ENCODE peak calls at places on chromosomes 2 and 18, in eight cellular contexts. K is foreskin fibroblast, O is spleen, W is suprapubic skin, Q is fibroblast of the aortic adventitia, E is IMR-90, B is kidney, Z is tibial artery. Y is an unnamed sample.

GRCh38 chr2:109614715-109615636 is 812 bp downstream of the SOWAHC start:
- DNase-seq in K (no peak), O (peak), W (peak), Q (peak), E (no peak), B (peak), Z (peak), Y (no peak)

GRCh38 chr2:154912215-154912614 is 213.7 kb downstream of the KCNJ3 start:
- DNase-seq in K (no peak), O (no peak), W (no peak), Q (no peak), E (no peak), B (no peak), Z (no peak), Y (no peak)

GRCh38 chr2:132597166-132597565 is 72.8 kb downstream of the LYPD1 start:
- DNase-seq in K (no peak), O (no peak), W (no peak), Q (no peak), E (no peak), B (no peak), Z (no peak), Y (no peak)

GRCh38 chr2:15640291-15640711 is 48.6 kb downstream of the DDX1 start:
- DNase-seq in K (peak), O (no peak), W (no peak), Q (peak), E (peak), B (no peak), Z (no peak), Y (no peak)

GRCh38 chr2:172094319-172095145 is 8.2 kb downstream of the DLX2 start:
- DNase-seq in K (no peak), O (peak), W (no peak), Q (peak), E (no peak), B (peak), Z (no peak), Y (no peak)

GRCh38 chr2:147884796-147885195 is 40.0 kb downstream of the ACVR2A start:
- DNase-seq in K (no peak), O (no peak), W (no peak), Q (no peak), E (peak), B (no peak), Z (no peak), Y (no peak)

GRCh38 chr2:231929961-231930600 is 3.9 kb upstream of the NPPC start:
- DNase-seq in K (no peak), O (peak), W (peak), Q (peak), E (peak), B (peak), Z (no peak), Y (no peak)

GRCh38 chr2:55314985-55315384 is 46.0 kb upstream of the MTIF2 start:
- DNase-seq in K (no peak), O (no peak), W (no peak), Q (no peak), E (no peak), B (no peak), Z (no peak), Y (no peak)

GRCh38 chr2:40451926-40452605 is at the start of gene SLC8A1:
- DNase-seq in K (no peak), O (peak), W (no peak), Q (peak), E (peak), B (peak), Z (no peak), Y (no peak)

GRCh38 chr2:63287961-63288360 is 237.3 kb downstream of the OTX1 start:
- DNase-seq in K (no peak), O (no peak), W (no peak), Q (no peak), E (no peak), B (no peak), Z (no peak), Y (no peak)

GRCh38 chr2:31347788-31348187 is 66.8 kb downstream of the XDH start:
- DNase-seq in K (peak), O (no peak), W (no peak), Q (peak), E (peak), B (no peak), Z (no peak), Y (no peak)

GRCh38 chr2:196808281-196808680 is 874 bp downstream of the C2orf66 start:
- DNase-seq in K (no peak), O (no peak), W (no peak), Q (peak), E (no peak), B (no peak), Z (no peak), Y (no peak)

GRCh38 chr2:53859354-53860159 is at the start of gene GPR75:
- DNase-seq in K (peak), O (peak), W (no peak), Q (peak), E (peak), B (peak), Z (no peak), Y (no peak)

GRCh38 chr2:129912066-129912820 is 67.2 kb upstream of the RAB6C start:
- DNase-seq in K (no peak), O (no peak), W (no peak), Q (no peak), E (no peak), B (no peak), Z (no peak), Y (no peak)

GRCh38 chr2:128413718-128414341 is 95.2 kb upstream of the HS6ST1 start:
- DNase-seq in K (no peak), O (peak), W (peak), Q (no peak), E (no peak), B (peak), Z (no peak), Y (no peak)

GRCh38 chr2:239751719-239752355 is 273.3 kb downstream of the NDUFA10 start:
- DNase-seq in K (no peak), O (peak), W (no peak), Q (no peak), E (no peak), B (peak), Z (peak), Y (no peak)

GRCh38 chr2:133508546-133509165 is 59.6 kb downstream of the NCKAP5 start:
- DNase-seq in K (no peak), O (no peak), W (no peak), Q (no peak), E (no peak), B (no peak), Z (no peak), Y (no peak)

GRCh38 chr2:195486987-195487644 is 169.9 kb upstream of the SLC39A10 start:
- DNase-seq in K (peak), O (no peak), W (no peak), Q (peak), E (peak), B (no peak), Z (no peak), Y (no peak)

GRCh38 chr2:148906136-148906535 is 31.1 kb downstream of the KIF5C start:
- DNase-seq in K (no peak), O (no peak), W (no peak), Q (no peak), E (no peak), B (no peak), Z (no peak), Y (no peak)

GRCh38 chr2:221044781-221045180 is 527.3 kb downstream of the EPHA4 start:
- DNase-seq in K (no peak), O (no peak), W (no peak), Q (no peak), E (no peak), B (no peak), Z (no peak), Y (no peak)

GRCh38 chr2:11097038-11097720 is 58.1 kb upstream of the SLC66A3 start:
- DNase-seq in K (peak), O (no peak), W (no peak), Q (peak), E (peak), B (no peak), Z (no peak), Y (no peak)

GRCh38 chr2:215772003-215772402 is 241.3 kb downstream of the MREG start:
- DNase-seq in K (no peak), O (no peak), W (no peak), Q (peak), E (peak), B (no peak), Z (no peak), Y (peak)

GRCh38 chr2:13255485-13255884 is 538.7 kb downstream of the TRIB2 start:
- DNase-seq in K (no peak), O (no peak), W (no peak), Q (no peak), E (no peak), B (no peak), Z (no peak), Y (no peak)

GRCh38 chr2:1491751-1492150 is 78.5 kb downstream of the TPO start:
- DNase-seq in K (no peak), O (peak), W (peak), Q (no peak), E (no peak), B (no peak), Z (no peak), Y (no peak)

GRCh38 chr2:133448195-133448594 is 120.1 kb downstream of the NCKAP5 start:
- DNase-seq in K (no peak), O (no peak), W (no peak), Q (no peak), E (no peak), B (no peak), Z (no peak), Y (no peak)

GRCh38 chr18:10453885-10454772 is at the start of gene APCDD1:
- DNase-seq in K (peak), O (no peak), W (peak), Q (no peak), E (no peak), B (peak), Z (peak), Y (no peak)

GRCh38 chr2:96530474-96531357 is 5.8 kb upstream of the ARID5A start:
- DNase-seq in K (no peak), O (no peak), W (no peak), Q (no peak), E (no peak), B (peak), Z (no peak), Y (no peak)

GRCh38 chr2:217429981-217430500 is 570.2 kb upstream of the TNP1 start:
- DNase-seq in K (no peak), O (no peak), W (no peak), Q (peak), E (peak), B (no peak), Z (no peak), Y (no peak)

GRCh38 chr2:210392469-210392881 is 77.5 kb upstream of the MYL1 start:
- DNase-seq in K (no peak), O (no peak), W (no peak), Q (no peak), E (no peak), B (no peak), Z (no peak), Y (no peak)

GRCh38 chr2:141933226-141933625 is 197.6 kb downstream of the LRP1B start:
- DNase-seq in K (no peak), O (no peak), W (no peak), Q (no peak), E (no peak), B (no peak), Z (no peak), Y (no peak)

GRCh38 chr2:141927536-141927935 is 203.3 kb downstream of the LRP1B start:
- DNase-seq in K (peak), O (no peak), W (no peak), Q (no peak), E (peak), B (no peak), Z (no peak), Y (no peak)

GRCh38 chr2:141930803-141931202 is 200.0 kb downstream of the LRP1B start:
- DNase-seq in K (no peak), O (no peak), W (no peak), Q (no peak), E (no peak), B (no peak), Z (no peak), Y (no peak)

GRCh38 chr2:141929331-141930252 is 201.2 kb downstream of the LRP1B start:
- DNase-seq in K (no peak), O (no peak), W (no peak), Q (no peak), E (no peak), B (no peak), Z (no peak), Y (no peak)

GRCh38 chr2:141931797-141932196 is 199.0 kb downstream of the LRP1B start:
- DNase-seq in K (no peak), O (no peak), W (no peak), Q (no peak), E (no peak), B (no peak), Z (no peak), Y (no peak)
- TF ChIP-seq CTCF in K (no peak), O (no peak), W (no peak), Q (no peak), E (no peak), B (no peak), Z (no peak), Y (no peak)

GRCh38 chr2:20067992-20068727 is 16.7 kb upstream of the LAPTM4A start:
- DNase-seq in K (peak), O (no peak), W (no peak), Q (peak), E (peak), B (no peak), Z (no peak), Y (no peak)
- H3K4me3 ChIP-seq in K (no peak), O (no peak), W (no peak), Q (no peak), E (no peak), B (no peak), Z (no peak), Y (no peak)

GRCh38 chr18:48974304-48975220 is 23.8 kb upstream of the SMAD7 start:
- DNase-seq in K (no peak), O (no peak), W (no peak), Q (no peak), E (no peak), B (no peak), Z (no peak), Y (no peak)
- TF ChIP-seq CTCF in K (no peak), O (no peak), W (no peak), Q (no peak), E (no peak), B (no peak), Z (no peak), Y (no peak)

DNA sequence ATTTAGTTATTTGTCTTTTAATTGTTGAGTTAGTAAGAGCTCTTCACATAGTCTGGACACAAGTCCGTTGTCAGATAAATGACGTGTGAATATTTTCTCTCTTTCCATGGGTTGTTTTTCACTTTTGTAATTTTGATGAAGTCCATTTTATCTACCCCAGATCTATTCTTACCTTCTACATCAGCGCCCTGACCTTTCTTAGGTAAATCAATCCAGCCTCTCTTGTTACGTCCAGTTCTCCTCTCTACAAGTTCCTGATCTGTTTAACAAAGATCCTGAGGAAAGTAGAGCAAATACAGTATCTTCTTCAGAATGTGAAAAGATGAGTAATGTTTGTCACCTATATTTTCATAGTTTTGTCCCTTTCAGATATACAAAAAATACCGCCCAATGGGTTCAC is 66.9 kb downstream of the MOGAT1 start:
- DNase-seq in K (no peak), O (no peak), W (no peak), Q (no peak), E (no peak), B (no peak), Z (no peak), Y (no peak)
- H3K4me3 ChIP-seq in K (no peak), O (no peak), W (no peak), Q (no peak), E (no peak), B (no peak), Z (no peak), Y (no peak)

GRCh38 chr2:233035426-233036161 is 3.1 kb downstream of the NEU2 start:
- DNase-seq in K (no peak), O (peak), W (no peak), Q (no peak), E (no peak), B (no peak), Z (no peak), Y (no peak)

GRCh38 chr2:233034091-233034882 is 1.8 kb downstream of the NEU2 start:
- DNase-seq in K (no peak), O (peak), W (peak), Q (no peak), E (no peak), B (no peak), Z (no peak), Y (no peak)

GRCh38 chr2:233037078-233037477 is 4.6 kb downstream of the NEU2 start:
- DNase-seq in K (peak), O (no peak), W (no peak), Q (peak), E (peak), B (no peak), Z (no peak), Y (no peak)

GRCh38 chr2:233033672-233034071 is 1.2 kb downstream of the NEU2 start:
- DNase-seq in K (peak), O (peak), W (no peak), Q (peak), E (peak), B (no peak), Z (no peak), Y (no peak)

DNA sequence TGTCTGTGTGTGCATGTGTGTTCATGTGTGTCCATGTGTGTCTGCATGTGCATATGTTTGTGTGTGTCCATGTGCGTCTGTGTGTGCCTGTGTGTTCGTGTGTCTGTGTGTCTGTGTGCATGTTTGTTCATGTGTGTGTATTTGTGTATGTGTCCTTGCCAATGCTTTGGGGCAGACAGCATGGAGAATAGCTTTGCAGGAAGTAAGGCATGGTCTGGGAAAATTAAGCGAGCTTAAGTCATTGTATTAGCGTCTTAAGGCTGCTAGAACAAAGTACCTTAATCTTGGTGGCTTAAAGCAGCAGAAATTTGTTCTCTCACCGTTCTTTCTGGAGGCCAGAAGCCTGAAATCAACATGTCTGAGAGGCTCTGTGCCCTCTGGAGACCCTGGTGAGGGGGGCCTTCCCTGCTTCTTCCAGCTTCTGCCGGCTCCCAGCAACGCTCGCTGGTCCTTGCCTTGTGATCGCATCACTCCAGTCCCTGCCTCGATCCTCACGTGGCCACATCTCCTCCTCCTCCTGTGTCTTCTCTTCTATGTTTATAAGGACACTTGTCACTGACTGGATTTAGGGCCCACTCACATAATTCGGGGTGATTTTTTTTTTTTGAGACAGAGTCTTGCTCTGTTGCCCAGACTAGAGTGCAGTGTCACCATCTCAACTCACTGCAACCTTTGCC is 3.8 kb downstream of the NEU2 start:
- DNase-seq in K (no peak), O (peak), W (no peak), Q (no peak), E (no peak), B (no peak), Z (no peak), Y (no peak)
- TF ChIP-seq CTCF in K (no peak), O (no peak), W (no peak), Q (no peak), E (no peak), B (no peak), Z (no peak), Y (no peak)

GRCh38 chr2:111142101-111142500 is 21.4 kb downstream of the BCL2L11 start:
- DNase-seq in K (no peak), O (no peak), W (no peak), Q (no peak), E (no peak), B (no peak), Z (no peak), Y (no peak)
- H3K4me3 ChIP-seq in K (no peak), O (no peak), W (no peak), Q (no peak), E (no peak), B (no peak), Z (no peak), Y (no peak)

GRCh38 chr2:78979380-78980238 is 45.9 kb upstream of the REG3G start:
- DNase-seq in K (no peak), O (no peak), W (no peak), Q (peak), E (no peak), B (no peak), Z (no peak), Y (no peak)
- TF ChIP-seq CTCF in K (no peak), O (peak), W (no peak), Q (peak), E (peak), B (peak), Z (peak), Y (peak)

Y was measured in LNCaP clone FGC.